ENCODE peak calls at places on chromosomes 2 and 18, in six cellular contexts. E, A, Q, I, Z and C are unnamed samples.

GRCh38 chr2:44786045-44786817 is 155.3 kb upstream of the SIX3 start:
- DNase-seq in E (no peak), A (no peak), Q (no peak), I (no peak), Z (no peak), C (no peak)

GRCh38 chr2:203126971-203127370 is 111.8 kb upstream of the CYP20A1 start:
- DNase-seq in E (no peak), A (no peak), Q (no peak), I (no peak), Z (no peak), C (no peak)

GRCh38 chr2:101479328-101479727 is 4.4 kb upstream of the RFX8 start:
- DNase-seq in E (no peak), A (peak), Q (no peak), I (no peak), Z (no peak), C (no peak)

GRCh38 chr2:165563468-165564225 is 94.1 kb downstream of the CSRNP3 start:
- DNase-seq in E (no peak), A (no peak), Q (peak), I (no peak), Z (no peak), C (no peak)

GRCh38 chr18:33201509-33201926 is 239.0 kb downstream of the CCDC178 start:
- DNase-seq in E (no peak), A (no peak), Q (peak), I (peak), Z (peak), C (no peak)

GRCh38 chr2:133166024-133166423 is 402.2 kb downstream of the NCKAP5 start:
- DNase-seq in E (no peak), A (peak), Q (no peak), I (no peak), Z (no peak), C (no peak)

GRCh38 chr2:176085861-176086771 is 2.4 kb upstream of the EVX2 start:
- DNase-seq in E (peak), A (peak), Q (peak), I (no peak), Z (peak), C (no peak)

GRCh38 chr18:23232331-23232730 is 97.0 kb downstream of the CABLES1 start:
- DNase-seq in E (no peak), A (no peak), Q (peak), I (no peak), Z (no peak), C (no peak)

GRCh38 chr2:240499309-240500301 is 58.2 kb downstream of the ANKMY1 start:
- DNase-seq in E (no peak), A (no peak), Q (no peak), I (no peak), Z (no peak), C (peak)

GRCh38 chr2:47015206-47015605 is 99.6 kb upstream of the MCFD2 start:
- DNase-seq in E (no peak), A (no peak), Q (no peak), I (no peak), Z (no peak), C (no peak)

GRCh38 chr2:74472945-74473258 is 422 bp upstream of the MRPL53 start:
- DNase-seq in E (no peak), A (no peak), Q (no peak), I (no peak), Z (no peak), C (peak)

GRCh38 chr2:130302164-130302886 is 40.4 kb upstream of the IMP4 start:
- DNase-seq in E (no peak), A (no peak), Q (peak), I (no peak), Z (no peak), C (no peak)

GRCh38 chr2:154912215-154912614 is 213.7 kb downstream of the KCNJ3 start:
- DNase-seq in E (no peak), A (no peak), Q (no peak), I (no peak), Z (no peak), C (no peak)

GRCh38 chr2:128236491-128237035 is 82.1 kb downstream of the HS6ST1 start:
- DNase-seq in E (no peak), A (peak), Q (no peak), I (peak), Z (peak), C (no peak)

GRCh38 chr18:77019641-77020040 is 112.9 kb downstream of the MBP start:
- DNase-seq in E (no peak), A (no peak), Q (no peak), I (no peak), Z (no peak), C (no peak)

GRCh38 chr2:164954954-164955701 is at the start of gene SLC38A11:
- DNase-seq in E (no peak), A (no peak), Q (no peak), I (no peak), Z (peak), C (no peak)

GRCh38 chr2:157627594-157628281 is 926 bp downstream of the ACVR1C start:
- DNase-seq in E (no peak), A (peak), Q (no peak), I (peak), Z (peak), C (no peak)

GRCh38 chr2:75324141-75324540 is 124.8 kb upstream of the TACR1 start:
- DNase-seq in E (no peak), A (peak), Q (no peak), I (no peak), Z (peak), C (no peak)

GRCh38 chr18:23301971-23302370 is 151.1 kb upstream of the RIOK3 start:
- DNase-seq in E (no peak), A (no peak), Q (no peak), I (no peak), Z (no peak), C (no peak)

GRCh38 chr2:286774-287392 is 1.0 kb downstream of the ALKAL2 start:
- DNase-seq in E (no peak), A (no peak), Q (no peak), I (no peak), Z (no peak), C (no peak)

DNA sequence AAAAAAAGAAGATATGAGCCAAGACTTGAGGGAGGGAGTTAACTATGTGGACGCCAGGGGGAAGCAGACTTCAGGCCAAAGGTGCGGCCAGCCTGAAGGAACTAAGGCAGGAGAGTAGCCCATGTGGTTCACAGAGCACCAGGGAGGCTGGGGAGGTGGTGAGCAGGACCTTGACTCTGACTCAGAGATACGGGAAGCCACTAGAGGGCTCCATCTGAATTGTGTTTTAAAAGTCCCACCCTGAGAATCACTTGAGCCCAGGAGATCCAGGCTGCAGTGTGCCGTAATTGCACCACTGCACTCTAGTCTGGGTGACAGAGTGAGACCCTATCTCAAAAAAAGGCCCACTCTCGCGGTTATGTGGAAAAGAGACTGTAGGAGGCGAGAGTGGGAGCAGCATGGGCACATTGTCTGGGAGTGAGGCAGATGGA is 12.3 kb downstream of the CEP192 start:
- DNase-seq in E (peak), A (peak), Q (peak), I (peak), Z (peak), C (no peak)
- TF ChIP-seq CTCF in E (peak), A (peak), Q (peak), I (peak), Z (peak), C (no peak)

GRCh38 chr18:12074734-12075133 is 18.9 kb upstream of the ANKRD62 start:
- DNase-seq in E (no peak), A (no peak), Q (no peak), I (no peak), Z (no peak), C (no peak)
- TF ChIP-seq CTCF in E (no peak), A (no peak), Q (no peak), I (peak), Z (peak), C (peak)

GRCh38 chr18:272650-273049 is 4.8 kb upstream of the THOC1 start:
- DNase-seq in E (no peak), A (no peak), Q (no peak), I (no peak), Z (peak), C (no peak)
- TF ChIP-seq CTCF in E (no peak), A (no peak), Q (no peak), I (no peak), Z (no peak), C (no peak)

DNA sequence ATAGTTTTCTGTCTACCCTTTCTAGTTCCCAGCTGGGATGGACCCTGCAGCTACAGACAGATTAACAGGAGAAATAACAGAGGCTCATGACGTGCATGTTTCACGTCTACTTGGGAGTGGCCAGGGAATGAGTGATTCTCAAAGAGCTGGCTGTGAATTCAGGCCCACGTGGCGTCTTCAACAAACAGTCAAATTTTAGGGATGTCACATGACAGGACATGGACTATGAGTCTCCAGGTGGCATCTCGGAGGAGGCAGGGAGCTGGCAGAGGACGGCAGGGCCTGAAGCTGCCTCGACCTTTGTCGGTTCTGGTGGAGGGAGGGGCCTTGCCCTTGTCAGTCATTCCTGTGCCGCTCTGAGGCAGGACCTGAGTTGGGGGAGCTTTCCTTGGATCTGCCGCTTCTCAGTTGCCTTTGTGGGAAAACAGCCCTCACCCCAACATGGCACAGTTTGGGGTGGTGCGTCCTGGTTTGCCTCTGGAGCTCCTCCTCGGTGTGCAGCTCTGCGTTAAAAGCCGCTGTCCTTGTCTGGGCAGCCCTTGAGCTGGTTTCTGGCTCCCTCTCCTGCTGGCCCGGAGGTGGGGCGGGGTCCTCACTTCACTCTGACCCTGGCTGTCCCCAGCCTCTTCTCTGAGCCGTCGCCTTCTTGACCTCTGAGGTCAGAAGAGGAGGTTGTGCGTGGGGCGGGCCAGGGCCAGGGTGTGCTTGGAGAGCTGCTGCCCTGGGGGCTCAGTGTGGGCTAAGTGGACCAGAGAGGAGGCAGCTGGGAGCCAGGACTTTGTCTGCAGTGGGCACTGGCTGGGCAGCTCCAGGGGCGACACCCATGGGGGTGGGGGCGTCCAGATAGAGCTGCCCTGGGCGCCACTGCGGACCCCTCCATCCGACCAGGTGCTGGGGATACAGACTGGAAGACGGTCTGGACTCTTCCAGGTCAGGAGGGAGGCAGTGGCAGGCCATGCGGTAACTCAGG is 12.1 kb upstream of the GAL3ST2 start:
- DNase-seq in E (no peak), A (no peak), Q (no peak), I (no peak), Z (no peak), C (no peak)
- TF ChIP-seq CTCF in E (no peak), A (no peak), Q (no peak), I (no peak), Z (no peak), C (no peak)

DNA sequence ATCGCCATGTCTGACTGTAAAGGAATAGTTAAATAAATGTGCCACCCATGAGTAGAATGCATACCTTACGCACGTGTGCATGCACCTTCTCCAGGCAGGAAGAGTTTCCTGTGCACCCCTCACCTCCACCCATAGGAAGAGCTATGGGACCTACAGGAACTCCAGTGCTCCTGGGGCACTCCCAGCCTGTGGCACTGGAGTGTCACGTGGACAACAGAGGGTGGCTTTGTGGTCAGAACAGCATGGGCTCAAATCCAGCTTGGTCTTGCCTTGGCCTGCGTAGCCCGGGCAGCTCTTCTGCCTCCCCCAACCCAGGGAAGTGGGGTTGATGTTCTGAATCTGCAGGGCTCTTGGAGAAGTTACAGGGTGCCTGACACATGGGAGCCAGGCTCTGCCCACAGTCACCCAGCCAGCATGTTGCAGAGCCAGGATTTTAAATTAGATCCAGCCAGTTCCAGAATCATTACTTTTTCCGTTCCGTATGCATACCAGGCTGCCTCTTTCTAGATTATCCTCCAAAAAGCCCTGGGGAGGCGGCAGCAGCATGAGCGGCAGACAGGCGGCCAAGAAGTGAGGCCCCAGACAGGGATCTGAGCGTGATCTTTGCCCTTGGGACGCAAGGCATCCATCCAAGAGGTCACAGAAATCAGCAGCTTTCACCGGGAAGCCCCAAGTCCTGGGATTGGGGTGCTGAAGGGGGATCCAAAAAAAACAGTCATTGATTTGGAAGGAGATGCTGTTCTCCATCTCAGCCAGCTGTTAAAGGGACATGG is 266.0 kb downstream of the ANAPC1 start:
- DNase-seq in E (no peak), A (no peak), Q (no peak), I (no peak), Z (no peak), C (no peak)
- TF ChIP-seq CTCF in E (no peak), A (no peak), Q (no peak), I (no peak), Z (no peak), C (no peak)

GRCh38 chr2:149733936-149734685 is 146.5 kb upstream of the MMADHC start:
- DNase-seq in E (no peak), A (peak), Q (no peak), I (peak), Z (peak), C (no peak)
- TF ChIP-seq CTCF in E (no peak), A (no peak), Q (no peak), I (no peak), Z (no peak), C (no peak)